ENCODE peak calls at places on chromosomes 13 and 19, in ten cellular contexts. One of them, this sample, is unnamed.
A peak's percentile ranks its signal among the peaks of the same experiment; 100 is the strongest.

GRCh38 chr13:51959773-51960172 is 51.5 kb downstream of the ATP7B start:
- DNase-seq in glutamatergic neuron: no peak
- DNase-seq in activated effector memory CD4-positive, alpha-beta T cell treated with anti-CD3 and anti-CD28 coated beads, Interleukin-2, amount 50 U/mL, for 16 hours: no peak
- DNase-seq in iris pigment epithelial cell: no peak
- DNase-seq in lower leg skin: no peak
- DNase-seq in nephron progenitor cell: no peak
- DNase-seq in stimulated activated CD4-positive, alpha-beta T cell treated with anti-CD3 and anti-CD28 coated beads, Interleukin-1b, Interleukin-23, amount 100 ng/mL, for 24 hours: no peak
- DNase-seq in cardiac muscle cell: no peak
- DNase-seq in HCEC 1CT: no peak
- DNase-seq in progenitor cell of endocrine pancreas: no peak
- DNase-seq in this sample: no peak

GRCh38 chr19:19847781-19848180 is 17.9 kb upstream of the ZNF253 start:
- DNase-seq in nephron progenitor cell: no peak
- DNase-seq in activated effector memory CD4-positive, alpha-beta T cell treated with anti-CD3 and anti-CD28 coated beads, Interleukin-2, amount 50 U/mL, for 16 hours: no peak
- DNase-seq in progenitor cell of endocrine pancreas: no peak
- DNase-seq in glutamatergic neuron: no peak
- DNase-seq in cardiac muscle cell: no peak
- DNase-seq in HCEC 1CT: no peak
- DNase-seq in lower leg skin: no peak
- DNase-seq in iris pigment epithelial cell: no peak
- DNase-seq in stimulated activated CD4-positive, alpha-beta T cell treated with anti-CD3 and anti-CD28 coated beads, Interleukin-1b, Interleukin-23, amount 100 ng/mL, for 24 hours: no peak
- DNase-seq in this sample: no peak

GRCh38 chr13:51148952-51149573 is 38.0 kb upstream of the C13orf42 start:
- DNase-seq in nephron progenitor cell: peak; percentile 42
- DNase-seq in cardiac muscle cell: peak; percentile 82
- DNase-seq in HCEC 1CT: peak; percentile 40
- DNase-seq in stimulated activated CD4-positive, alpha-beta T cell treated with anti-CD3 and anti-CD28 coated beads, Interleukin-1b, Interleukin-23, amount 100 ng/mL, for 24 hours: no peak
- DNase-seq in activated effector memory CD4-positive, alpha-beta T cell treated with anti-CD3 and anti-CD28 coated beads, Interleukin-2, amount 50 U/mL, for 16 hours: no peak
- DNase-seq in iris pigment epithelial cell: peak; percentile 75
- DNase-seq in lower leg skin: no peak
- DNase-seq in progenitor cell of endocrine pancreas: no peak
- DNase-seq in glutamatergic neuron: peak; percentile 36
- DNase-seq in this sample: peak; percentile 54

GRCh38 chr19:35267818-35268545 is 780 bp upstream of the USF2 start:
- DNase-seq in progenitor cell of endocrine pancreas: peak; percentile 39
- DNase-seq in nephron progenitor cell: peak; percentile 76
- DNase-seq in cardiac muscle cell: peak; percentile 78
- DNase-seq in activated effector memory CD4-positive, alpha-beta T cell treated with anti-CD3 and anti-CD28 coated beads, Interleukin-2, amount 50 U/mL, for 16 hours: peak; percentile 92
- DNase-seq in HCEC 1CT: peak; percentile 70
- DNase-seq in glutamatergic neuron: peak; percentile 77
- DNase-seq in stimulated activated CD4-positive, alpha-beta T cell treated with anti-CD3 and anti-CD28 coated beads, Interleukin-1b, Interleukin-23, amount 100 ng/mL, for 24 hours: peak; percentile 57
- DNase-seq in iris pigment epithelial cell: peak; percentile 68
- DNase-seq in lower leg skin: peak; percentile 50
- DNase-seq in this sample: peak; percentile 63

GRCh38 chr19:10096615-10096963 is 5.9 kb downstream of the ANGPTL6 start:
- DNase-seq in stimulated activated CD4-positive, alpha-beta T cell treated with anti-CD3 and anti-CD28 coated beads, Interleukin-1b, Interleukin-23, amount 100 ng/mL, for 24 hours: no peak
- DNase-seq in glutamatergic neuron: no peak
- DNase-seq in lower leg skin: no peak
- DNase-seq in activated effector memory CD4-positive, alpha-beta T cell treated with anti-CD3 and anti-CD28 coated beads, Interleukin-2, amount 50 U/mL, for 16 hours: no peak
- DNase-seq in progenitor cell of endocrine pancreas: no peak
- DNase-seq in cardiac muscle cell: no peak
- DNase-seq in iris pigment epithelial cell: no peak
- DNase-seq in nephron progenitor cell: no peak
- DNase-seq in HCEC 1CT: no peak
- DNase-seq in this sample: no peak

GRCh38 chr13:36418022-36418805 is 14.1 kb upstream of the CCNA1 start:
- DNase-seq in HCEC 1CT: peak; percentile 68
- DNase-seq in cardiac muscle cell: peak; percentile 72
- DNase-seq in progenitor cell of endocrine pancreas: no peak
- DNase-seq in stimulated activated CD4-positive, alpha-beta T cell treated with anti-CD3 and anti-CD28 coated beads, Interleukin-1b, Interleukin-23, amount 100 ng/mL, for 24 hours: no peak
- DNase-seq in glutamatergic neuron: no peak
- DNase-seq in nephron progenitor cell: no peak
- DNase-seq in iris pigment epithelial cell: peak; percentile 92
- DNase-seq in activated effector memory CD4-positive, alpha-beta T cell treated with anti-CD3 and anti-CD28 coated beads, Interleukin-2, amount 50 U/mL, for 16 hours: no peak
- DNase-seq in lower leg skin: no peak
- DNase-seq in this sample: peak; percentile 69

GRCh38 chr13:49836516-49836915 is 44.0 kb upstream of the KPNA3 start:
- DNase-seq in lower leg skin: no peak
- DNase-seq in glutamatergic neuron: no peak
- DNase-seq in activated effector memory CD4-positive, alpha-beta T cell treated with anti-CD3 and anti-CD28 coated beads, Interleukin-2, amount 50 U/mL, for 16 hours: no peak
- DNase-seq in stimulated activated CD4-positive, alpha-beta T cell treated with anti-CD3 and anti-CD28 coated beads, Interleukin-1b, Interleukin-23, amount 100 ng/mL, for 24 hours: no peak
- DNase-seq in nephron progenitor cell: peak; percentile 20
- DNase-seq in progenitor cell of endocrine pancreas: peak; percentile 10
- DNase-seq in iris pigment epithelial cell: no peak
- DNase-seq in HCEC 1CT: no peak
- DNase-seq in cardiac muscle cell: no peak
- DNase-seq in this sample: no peak

GRCh38 chr19:48842744-48843162 is 6.5 kb upstream of the HSD17B14 start:
- DNase-seq in lower leg skin: peak; percentile 40
- DNase-seq in progenitor cell of endocrine pancreas: peak; percentile 37
- DNase-seq in HCEC 1CT: peak; percentile 40
- DNase-seq in iris pigment epithelial cell: peak; percentile 39
- DNase-seq in stimulated activated CD4-positive, alpha-beta T cell treated with anti-CD3 and anti-CD28 coated beads, Interleukin-1b, Interleukin-23, amount 100 ng/mL, for 24 hours: no peak
- DNase-seq in glutamatergic neuron: peak; percentile 52
- DNase-seq in cardiac muscle cell: peak; percentile 69
- DNase-seq in activated effector memory CD4-positive, alpha-beta T cell treated with anti-CD3 and anti-CD28 coated beads, Interleukin-2, amount 50 U/mL, for 16 hours: peak; percentile 72
- DNase-seq in nephron progenitor cell: peak; percentile 70
- DNase-seq in this sample: peak; percentile 72

GRCh38 chr19:2602391-2603181 is 99.9 kb downstream of the GNG7 start:
- DNase-seq in lower leg skin: peak; percentile 85
- DNase-seq in HCEC 1CT: peak; percentile 78
- DNase-seq in stimulated activated CD4-positive, alpha-beta T cell treated with anti-CD3 and anti-CD28 coated beads, Interleukin-1b, Interleukin-23, amount 100 ng/mL, for 24 hours: no peak
- DNase-seq in activated effector memory CD4-positive, alpha-beta T cell treated with anti-CD3 and anti-CD28 coated beads, Interleukin-2, amount 50 U/mL, for 16 hours: no peak
- DNase-seq in cardiac muscle cell: peak; percentile 97
- DNase-seq in iris pigment epithelial cell: peak; percentile 89
- DNase-seq in progenitor cell of endocrine pancreas: no peak
- DNase-seq in glutamatergic neuron: peak; percentile 66
- DNase-seq in nephron progenitor cell: peak; percentile 54
- DNase-seq in this sample: peak; percentile 84

GRCh38 chr13:102873653-102874052 is 27.8 kb downstream of the ERCC5 start:
- DNase-seq in HCEC 1CT: peak; percentile 46
- DNase-seq in cardiac muscle cell: peak; percentile 26
- DNase-seq in glutamatergic neuron: no peak
- DNase-seq in lower leg skin: no peak
- DNase-seq in stimulated activated CD4-positive, alpha-beta T cell treated with anti-CD3 and anti-CD28 coated beads, Interleukin-1b, Interleukin-23, amount 100 ng/mL, for 24 hours: no peak
- DNase-seq in progenitor cell of endocrine pancreas: no peak
- DNase-seq in iris pigment epithelial cell: peak; percentile 71
- DNase-seq in activated effector memory CD4-positive, alpha-beta T cell treated with anti-CD3 and anti-CD28 coated beads, Interleukin-2, amount 50 U/mL, for 16 hours: no peak
- DNase-seq in nephron progenitor cell: no peak
- DNase-seq in this sample: peak; percentile 36

This sample was measured in mesenchymal stem cell.